ENCODE peak calls at places on chromosomes 3 and 15, in five cellular contexts. One of them, this sample, is unnamed.

GRCh38 chr3:10517616-10518015 is 12.2 kb upstream of the ATP2B2 start:
- DNase-seq in NCI-H1105: no peak
- DNase-seq in mesenteric fat pad: peak
- DNase-seq in LoVo: no peak
- DNase-seq in H7: no peak
- DNase-seq in this sample: peak

GRCh38 chr15:99110581-99111320 is 5.9 kb downstream of the SYNM start:
- DNase-seq in NCI-H1105: no peak
- DNase-seq in mesenteric fat pad: no peak
- DNase-seq in LoVo: no peak
- DNase-seq in H7: no peak
- DNase-seq in this sample: no peak

GRCh38 chr15:83053151-83053550 is 13.9 kb downstream of the BTBD1 start:
- DNase-seq in NCI-H1105: no peak
- DNase-seq in mesenteric fat pad: no peak
- DNase-seq in LoVo: peak
- DNase-seq in H7: no peak
- DNase-seq in this sample: no peak

GRCh38 chr3:196537319-196537984 is 22.3 kb upstream of the SMCO1 start:
- DNase-seq in NCI-H1105: no peak
- DNase-seq in mesenteric fat pad: no peak
- DNase-seq in LoVo: no peak
- DNase-seq in H7: peak
- DNase-seq in this sample: no peak

GRCh38 chr3:157128771-157129671 is 30.9 kb downstream of the CCNL1 start:
- DNase-seq in NCI-H1105: no peak
- DNase-seq in mesenteric fat pad: no peak
- DNase-seq in LoVo: peak
- DNase-seq in H7: no peak
- DNase-seq in this sample: peak

GRCh38 chr15:88866295-88866881 is 29.0 kb downstream of the HAPLN3 start:
- DNase-seq in NCI-H1105: no peak
- DNase-seq in mesenteric fat pad: no peak
- DNase-seq in LoVo: no peak
- DNase-seq in H7: no peak
- DNase-seq in this sample: no peak

GRCh38 chr15:39868396-39868795 is 51.7 kb downstream of the GPR176 start:
- DNase-seq in NCI-H1105: no peak
- DNase-seq in mesenteric fat pad: no peak
- DNase-seq in LoVo: no peak
- DNase-seq in H7: no peak
- DNase-seq in this sample: no peak

GRCh38 chr3:184688251-184688851 is 23.5 kb downstream of the MAGEF1 start:
- DNase-seq in NCI-H1105: no peak
- DNase-seq in mesenteric fat pad: no peak
- DNase-seq in LoVo: no peak
- DNase-seq in H7: peak
- DNase-seq in this sample: no peak

GRCh38 chr3:114451561-114452018 is 157.8 kb downstream of the TIGIT start:
- DNase-seq in NCI-H1105: no peak
- DNase-seq in mesenteric fat pad: no peak
- DNase-seq in LoVo: no peak
- DNase-seq in H7: no peak
- DNase-seq in this sample: peak

GRCh38 chr3:149657458-149657795 is 398 bp downstream of the WWTR1 start:
- DNase-seq in NCI-H1105: no peak
- DNase-seq in mesenteric fat pad: no peak
- DNase-seq in LoVo: no peak
- DNase-seq in H7: peak
- DNase-seq in this sample: no peak

GRCh38 chr15:88090406-88091085 is 166.0 kb downstream of the NTRK3 start:
- DNase-seq in NCI-H1105: no peak
- DNase-seq in mesenteric fat pad: peak
- DNase-seq in LoVo: no peak
- DNase-seq in H7: no peak
- DNase-seq in this sample: no peak

GRCh38 chr3:136464502-136464901 is 214.4 kb downstream of the PCCB start:
- DNase-seq in NCI-H1105: no peak
- DNase-seq in mesenteric fat pad: no peak
- DNase-seq in LoVo: no peak
- DNase-seq in H7: no peak
- DNase-seq in this sample: no peak

GRCh38 chr3:143307613-143308183 is 188.1 kb downstream of the CHST2 start:
- DNase-seq in NCI-H1105: no peak
- DNase-seq in mesenteric fat pad: no peak
- DNase-seq in LoVo: no peak
- DNase-seq in H7: no peak
- DNase-seq in this sample: no peak

GRCh38 chr3:129549805-129550204 is 6.8 kb downstream of the H1-8 start:
- DNase-seq in NCI-H1105: no peak
- DNase-seq in mesenteric fat pad: no peak
- DNase-seq in LoVo: no peak
- DNase-seq in H7: no peak
- DNase-seq in this sample: no peak

GRCh38 chr3:100928638-100929428 is 64.4 kb downstream of the ABI3BP start:
- DNase-seq in NCI-H1105: no peak
- DNase-seq in mesenteric fat pad: no peak
- DNase-seq in LoVo: no peak
- DNase-seq in H7: no peak
- DNase-seq in this sample: no peak

GRCh38 chr3:160869825-160870224 is 113.8 kb downstream of the PPM1L start:
- DNase-seq in NCI-H1105: peak
- DNase-seq in mesenteric fat pad: no peak
- DNase-seq in LoVo: no peak
- DNase-seq in H7: no peak
- DNase-seq in this sample: no peak

GRCh38 chr3:60669636-60670035 is 581.6 kb downstream of the FHIT start:
- DNase-seq in NCI-H1105: no peak
- DNase-seq in mesenteric fat pad: no peak
- DNase-seq in LoVo: no peak
- DNase-seq in H7: peak
- DNase-seq in this sample: no peak

GRCh38 chr3:14425574-14426304 is 23.3 kb downstream of the SLC6A6 start:
- DNase-seq in NCI-H1105: no peak
- DNase-seq in mesenteric fat pad: no peak
- DNase-seq in LoVo: no peak
- DNase-seq in H7: peak
- DNase-seq in this sample: peak

GRCh38 chr15:81373996-81374395 is at the start of gene TMC3:
- DNase-seq in NCI-H1105: no peak
- DNase-seq in mesenteric fat pad: no peak
- DNase-seq in LoVo: no peak
- DNase-seq in H7: no peak
- DNase-seq in this sample: no peak

GRCh38 chr15:70265986-70266385 is 168.3 kb upstream of the TLE3 start:
- DNase-seq in NCI-H1105: no peak
- DNase-seq in mesenteric fat pad: no peak
- DNase-seq in LoVo: no peak
- DNase-seq in H7: no peak
- DNase-seq in this sample: no peak

GRCh38 chr3:127172670-127173515 is 20.0 kb upstream of the PRR23E start:
- DNase-seq in NCI-H1105: peak
- DNase-seq in mesenteric fat pad: peak
- DNase-seq in LoVo: no peak
- DNase-seq in H7: peak
- DNase-seq in this sample: peak

GRCh38 chr3:113018461-113019181 is 27.8 kb downstream of the GTPBP8 start:
- DNase-seq in NCI-H1105: no peak
- DNase-seq in mesenteric fat pad: no peak
- DNase-seq in LoVo: no peak
- DNase-seq in H7: no peak
- DNase-seq in this sample: no peak

GRCh38 chr3:161489390-161489789 is 7.2 kb upstream of the OTOL1 start:
- DNase-seq in NCI-H1105: no peak
- DNase-seq in mesenteric fat pad: no peak
- DNase-seq in LoVo: no peak
- DNase-seq in H7: no peak
- DNase-seq in this sample: no peak

GRCh38 chr15:67521770-67522568 is 1.0 kb downstream of the C15orf61 start:
- DNase-seq in NCI-H1105: no peak
- DNase-seq in mesenteric fat pad: no peak
- DNase-seq in LoVo: peak
- DNase-seq in H7: no peak
- DNase-seq in this sample: no peak

GRCh38 chr3:4778740-4779139 is 200.5 kb upstream of the BHLHE40 start:
- DNase-seq in NCI-H1105: no peak
- DNase-seq in mesenteric fat pad: no peak
- DNase-seq in LoVo: no peak
- DNase-seq in H7: no peak
- DNase-seq in this sample: no peak

GRCh38 chr3:156307704-156308103 is 187.3 kb downstream of the KCNAB1 start:
- DNase-seq in NCI-H1105: no peak
- DNase-seq in mesenteric fat pad: no peak
- DNase-seq in LoVo: no peak
- DNase-seq in H7: no peak
- DNase-seq in this sample: no peak

GRCh38 chr15:92012368-92012629 is 158.8 kb downstream of the SLCO3A1 start:
- DNase-seq in NCI-H1105: no peak
- DNase-seq in mesenteric fat pad: no peak
- DNase-seq in LoVo: no peak
- DNase-seq in H7: no peak
- DNase-seq in this sample: no peak

GRCh38 chr15:32919749-32920414 is 202.1 kb downstream of the GREM1 start:
- DNase-seq in NCI-H1105: no peak
- DNase-seq in mesenteric fat pad: no peak
- DNase-seq in LoVo: no peak
- DNase-seq in H7: no peak
- DNase-seq in this sample: no peak

GRCh38 chr15:55742498-55742926 is 440 bp downstream of the PRTG start:
- DNase-seq in NCI-H1105: peak
- DNase-seq in mesenteric fat pad: no peak
- DNase-seq in LoVo: no peak
- DNase-seq in H7: no peak
- DNase-seq in this sample: no peak

GRCh38 chr3:66795365-66795764 is 202.7 kb upstream of the KBTBD8 start:
- DNase-seq in NCI-H1105: no peak
- DNase-seq in mesenteric fat pad: no peak
- DNase-seq in LoVo: no peak
- DNase-seq in H7: no peak
- DNase-seq in this sample: no peak

GRCh38 chr3:100386437-100387064 is 14.3 kb downstream of the TOMM70 start:
- DNase-seq in NCI-H1105: no peak
- DNase-seq in mesenteric fat pad: no peak
- DNase-seq in LoVo: no peak
- DNase-seq in H7: no peak
- DNase-seq in this sample: no peak

GRCh38 chr3:173465112-173465511 is 67.6 kb downstream of the NLGN1 start:
- DNase-seq in NCI-H1105: no peak
- DNase-seq in mesenteric fat pad: no peak
- DNase-seq in LoVo: no peak
- DNase-seq in H7: no peak
- DNase-seq in this sample: no peak

GRCh38 chr3:99721633-99722007 is 83.2 kb downstream of the COL8A1 start:
- DNase-seq in NCI-H1105: no peak
- DNase-seq in mesenteric fat pad: no peak
- DNase-seq in LoVo: no peak
- DNase-seq in H7: no peak
- DNase-seq in this sample: no peak

GRCh38 chr3:3227670-3228069 is 48.2 kb upstream of the CRBN start:
- DNase-seq in NCI-H1105: no peak
- DNase-seq in mesenteric fat pad: no peak
- DNase-seq in LoVo: no peak
- DNase-seq in H7: no peak
- DNase-seq in this sample: peak

GRCh38 chr3:115885621-115886020 is 262.3 kb downstream of the GAP43 start:
- DNase-seq in NCI-H1105: no peak
- DNase-seq in mesenteric fat pad: no peak
- DNase-seq in LoVo: no peak
- DNase-seq in H7: no peak
- DNase-seq in this sample: no peak

This sample was measured in cardiac septum.